ENCODE peak calls at places on chromosome 20, in eight cellular contexts. One of them, this sample, is unnamed.

GRCh38 chr20:49344975-49345374 is 67.1 kb upstream of the ZNFX1 start:
- DNase-seq in fibroblast of lung: peak; percentile 86
- DNase-seq in A673: peak; percentile 86
- DNase-seq in CD8-positive, alpha-beta memory T cell: no peak
- DNase-seq in Peyer's patch: no peak
- DNase-seq in thyroid gland: no peak
- DNase-seq in colonic mucosa: peak; percentile 21
- DNase-seq in neural progenitor cell: no peak
- DNase-seq in this sample: peak; percentile 91

GRCh38 chr20:2261105-2261504 is 34.7 kb upstream of the TGM3 start:
- DNase-seq in fibroblast of lung: no peak
- DNase-seq in A673: no peak
- DNase-seq in CD8-positive, alpha-beta memory T cell: no peak
- DNase-seq in Peyer's patch: no peak
- DNase-seq in thyroid gland: no peak
- DNase-seq in colonic mucosa: peak; percentile 89
- DNase-seq in neural progenitor cell: no peak
- DNase-seq in this sample: no peak

GRCh38 chr20:62887147-62887859 is 25.7 kb upstream of the TCFL5 start:
- DNase-seq in fibroblast of lung: peak; percentile 94
- DNase-seq in A673: peak; percentile 91
- DNase-seq in CD8-positive, alpha-beta memory T cell: peak; percentile 37
- DNase-seq in Peyer's patch: peak; percentile 34
- DNase-seq in thyroid gland: peak; percentile 67
- DNase-seq in colonic mucosa: peak; percentile 69
- DNase-seq in neural progenitor cell: no peak
- DNase-seq in this sample: peak; percentile 87

GRCh38 chr20:44748005-44748370 is 2.3 kb downstream of the KCNK15 start:
- DNase-seq in fibroblast of lung: peak; percentile 23
- DNase-seq in A673: peak; percentile 73
- DNase-seq in CD8-positive, alpha-beta memory T cell: no peak
- DNase-seq in Peyer's patch: no peak
- DNase-seq in thyroid gland: no peak
- DNase-seq in colonic mucosa: no peak
- DNase-seq in neural progenitor cell: no peak
- DNase-seq in this sample: no peak

GRCh38 chr20:462199-462991 is at the start of gene TBC1D20:
- DNase-seq in fibroblast of lung: peak; percentile 85
- DNase-seq in A673: peak; percentile 94
- DNase-seq in CD8-positive, alpha-beta memory T cell: peak; percentile 86
- DNase-seq in Peyer's patch: peak; percentile 79
- DNase-seq in thyroid gland: peak; percentile 85
- DNase-seq in colonic mucosa: peak; percentile 86
- DNase-seq in neural progenitor cell: peak; percentile 96
- DNase-seq in this sample: peak; percentile 89

GRCh38 chr20:1330075-1330830 is 1.3 kb upstream of the SDCBP2 start:
- DNase-seq in fibroblast of lung: no peak
- DNase-seq in A673: no peak
- DNase-seq in CD8-positive, alpha-beta memory T cell: peak; percentile 66
- DNase-seq in Peyer's patch: peak; percentile 43
- DNase-seq in thyroid gland: peak; percentile 47
- DNase-seq in colonic mucosa: peak; percentile 87
- DNase-seq in neural progenitor cell: no peak
- DNase-seq in this sample: no peak

GRCh38 chr20:63627129-63627699 is 313 bp upstream of the GMEB2 start:
- DNase-seq in fibroblast of lung: peak; percentile 94
- DNase-seq in A673: peak; percentile 96
- DNase-seq in CD8-positive, alpha-beta memory T cell: peak; percentile 98
- DNase-seq in Peyer's patch: peak; percentile 93
- DNase-seq in thyroid gland: peak; percentile 94
- DNase-seq in colonic mucosa: peak; percentile 95
- DNase-seq in neural progenitor cell: peak; percentile 99
- DNase-seq in this sample: peak; percentile 99

GRCh38 chr20:6101346-6101745 is 21.5 kb downstream of the FERMT1 start:
- DNase-seq in fibroblast of lung: no peak
- DNase-seq in A673: no peak
- DNase-seq in CD8-positive, alpha-beta memory T cell: no peak
- DNase-seq in Peyer's patch: no peak
- DNase-seq in thyroid gland: no peak
- DNase-seq in colonic mucosa: no peak
- DNase-seq in neural progenitor cell: no peak
- DNase-seq in this sample: no peak

GRCh38 chr20:17964073-17964472 is 4.5 kb downstream of the SNX5 start:
- DNase-seq in fibroblast of lung: no peak
- DNase-seq in A673: no peak
- DNase-seq in CD8-positive, alpha-beta memory T cell: no peak
- DNase-seq in Peyer's patch: no peak
- DNase-seq in thyroid gland: no peak
- DNase-seq in colonic mucosa: no peak
- DNase-seq in neural progenitor cell: no peak
- DNase-seq in this sample: no peak

GRCh38 chr20:17966432-17967312 is 1.9 kb downstream of the SNX5 start:
- DNase-seq in fibroblast of lung: peak; percentile 63
- DNase-seq in A673: no peak
- DNase-seq in CD8-positive, alpha-beta memory T cell: peak; percentile 50
- DNase-seq in Peyer's patch: no peak
- DNase-seq in thyroid gland: no peak
- DNase-seq in colonic mucosa: no peak
- DNase-seq in neural progenitor cell: no peak
- DNase-seq in this sample: peak; percentile 50

GRCh38 chr20:17965042-17965697 is 3.4 kb downstream of the SNX5 start:
- DNase-seq in fibroblast of lung: peak; percentile 35
- DNase-seq in A673: no peak
- DNase-seq in CD8-positive, alpha-beta memory T cell: no peak
- DNase-seq in Peyer's patch: no peak
- DNase-seq in thyroid gland: no peak
- DNase-seq in colonic mucosa: peak; percentile 56
- DNase-seq in neural progenitor cell: no peak
- DNase-seq in this sample: no peak

GRCh38 chr20:17963114-17963897 is 5.3 kb downstream of the SNX5 start:
- DNase-seq in fibroblast of lung: no peak
- DNase-seq in A673: no peak
- DNase-seq in CD8-positive, alpha-beta memory T cell: no peak
- DNase-seq in Peyer's patch: no peak
- DNase-seq in thyroid gland: no peak
- DNase-seq in colonic mucosa: no peak
- DNase-seq in neural progenitor cell: no peak
- DNase-seq in this sample: no peak

DNA sequence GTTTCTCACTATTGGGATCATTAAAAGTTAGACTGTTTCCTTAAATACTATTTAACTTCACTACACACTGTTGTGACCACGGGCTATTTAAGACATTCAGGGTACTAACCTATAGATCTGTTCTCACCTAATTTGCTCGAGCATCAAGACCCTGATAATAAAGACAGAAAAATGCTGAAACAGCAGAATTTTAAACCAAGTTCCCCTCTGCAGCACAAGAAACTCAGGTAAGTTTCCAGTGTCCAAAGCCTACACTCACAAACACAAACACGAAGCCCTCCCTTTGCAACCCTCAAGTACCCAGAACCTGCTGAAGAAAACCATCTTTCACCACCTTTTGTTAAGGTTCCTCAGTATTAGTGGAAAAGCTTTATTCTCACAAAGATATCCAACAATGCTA is 4.0 kb downstream of the SNX5 start:
- DNase-seq in fibroblast of lung: no peak
- DNase-seq in A673: no peak
- DNase-seq in CD8-positive, alpha-beta memory T cell: no peak
- DNase-seq in Peyer's patch: no peak
- DNase-seq in thyroid gland: no peak
- DNase-seq in colonic mucosa: no peak
- DNase-seq in neural progenitor cell: no peak
- DNase-seq in this sample: no peak
- H3K4me3 ChIP-seq in fibroblast of lung: no peak overlapping the region
- H3K4me3 ChIP-seq in A673: peak overlapping the region; percentile 75
- H3K4me3 ChIP-seq in CD8-positive, alpha-beta memory T cell: peak overlapping the region; percentile 95
- H3K4me3 ChIP-seq in Peyer's patch: no peak overlapping the region
- H3K4me3 ChIP-seq in thyroid gland: no peak overlapping the region
- H3K4me3 ChIP-seq in colonic mucosa: no peak overlapping the region
- H3K4me3 ChIP-seq in neural progenitor cell: peak overlapping the region; percentile 88
- H3K4me3 ChIP-seq in this sample: no peak overlapping the region

GRCh38 chr20:10710995-10711775 is 37.4 kb upstream of the JAG1 start:
- DNase-seq in fibroblast of lung: peak; percentile 32
- DNase-seq in A673: no peak
- DNase-seq in CD8-positive, alpha-beta memory T cell: no peak
- DNase-seq in Peyer's patch: no peak
- DNase-seq in thyroid gland: no peak
- DNase-seq in colonic mucosa: no peak
- DNase-seq in neural progenitor cell: no peak
- DNase-seq in this sample: no peak

GRCh38 chr20:10715035-10715434 is 41.2 kb upstream of the JAG1 start:
- DNase-seq in fibroblast of lung: peak; percentile 73
- DNase-seq in A673: no peak
- DNase-seq in CD8-positive, alpha-beta memory T cell: no peak
- DNase-seq in Peyer's patch: no peak
- DNase-seq in thyroid gland: no peak
- DNase-seq in colonic mucosa: no peak
- DNase-seq in neural progenitor cell: no peak
- DNase-seq in this sample: no peak

GRCh38 chr20:10711903-10712373 is 38.1 kb upstream of the JAG1 start:
- DNase-seq in fibroblast of lung: no peak
- DNase-seq in A673: no peak
- DNase-seq in CD8-positive, alpha-beta memory T cell: no peak
- DNase-seq in Peyer's patch: no peak
- DNase-seq in thyroid gland: no peak
- DNase-seq in colonic mucosa: no peak
- DNase-seq in neural progenitor cell: no peak
- DNase-seq in this sample: no peak

GRCh38 chr20:10714236-10714975 is 40.6 kb upstream of the JAG1 start:
- DNase-seq in fibroblast of lung: peak; percentile 14
- DNase-seq in A673: no peak
- DNase-seq in CD8-positive, alpha-beta memory T cell: no peak
- DNase-seq in Peyer's patch: no peak
- DNase-seq in thyroid gland: no peak
- DNase-seq in colonic mucosa: no peak
- DNase-seq in neural progenitor cell: no peak
- DNase-seq in this sample: no peak

DNA sequence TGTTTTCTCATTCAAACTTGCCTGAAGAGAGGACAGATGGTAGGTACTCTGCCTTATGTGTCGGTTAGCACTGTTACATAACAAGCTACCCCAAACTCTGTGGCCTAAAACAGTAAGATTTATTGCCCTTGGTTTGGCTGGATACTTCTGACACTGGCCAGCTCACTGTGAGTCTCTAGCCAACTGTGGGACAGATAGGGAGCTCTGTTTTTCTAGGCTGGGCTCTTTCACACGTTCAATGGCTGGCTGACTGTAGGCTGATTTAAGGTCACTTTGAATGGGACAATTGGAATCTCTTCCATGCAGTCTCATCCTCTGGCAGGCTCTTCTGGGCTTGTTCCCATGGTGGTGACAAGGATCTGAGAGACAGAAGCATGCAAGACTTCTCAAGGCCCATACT is 39.4 kb upstream of the JAG1 start:
- DNase-seq in fibroblast of lung: no peak
- DNase-seq in A673: no peak
- DNase-seq in CD8-positive, alpha-beta memory T cell: no peak
- DNase-seq in Peyer's patch: no peak
- DNase-seq in thyroid gland: no peak
- DNase-seq in colonic mucosa: no peak
- DNase-seq in neural progenitor cell: no peak
- DNase-seq in this sample: no peak
- H3K4me1 ChIP-seq in fibroblast of lung: no peaks in the 10 kb centered on the region
- H3K4me1 ChIP-seq in A673: peaks cover 22% of the 10 kb centered on the region
- H3K4me1 ChIP-seq in CD8-positive, alpha-beta memory T cell: no peaks in the 10 kb centered on the region
- H3K4me1 ChIP-seq in Peyer's patch: peaks cover 14% of the 10 kb centered on the region
- H3K4me1 ChIP-seq in thyroid gland: no peaks in the 10 kb centered on the region
- H3K4me1 ChIP-seq in colonic mucosa: no peaks in the 10 kb centered on the region
- H3K4me1 ChIP-seq in neural progenitor cell: peaks cover 25% of the 10 kb centered on the region
- H3K4me1 ChIP-seq in this sample: no peaks in the 10 kb centered on the region

DNA sequence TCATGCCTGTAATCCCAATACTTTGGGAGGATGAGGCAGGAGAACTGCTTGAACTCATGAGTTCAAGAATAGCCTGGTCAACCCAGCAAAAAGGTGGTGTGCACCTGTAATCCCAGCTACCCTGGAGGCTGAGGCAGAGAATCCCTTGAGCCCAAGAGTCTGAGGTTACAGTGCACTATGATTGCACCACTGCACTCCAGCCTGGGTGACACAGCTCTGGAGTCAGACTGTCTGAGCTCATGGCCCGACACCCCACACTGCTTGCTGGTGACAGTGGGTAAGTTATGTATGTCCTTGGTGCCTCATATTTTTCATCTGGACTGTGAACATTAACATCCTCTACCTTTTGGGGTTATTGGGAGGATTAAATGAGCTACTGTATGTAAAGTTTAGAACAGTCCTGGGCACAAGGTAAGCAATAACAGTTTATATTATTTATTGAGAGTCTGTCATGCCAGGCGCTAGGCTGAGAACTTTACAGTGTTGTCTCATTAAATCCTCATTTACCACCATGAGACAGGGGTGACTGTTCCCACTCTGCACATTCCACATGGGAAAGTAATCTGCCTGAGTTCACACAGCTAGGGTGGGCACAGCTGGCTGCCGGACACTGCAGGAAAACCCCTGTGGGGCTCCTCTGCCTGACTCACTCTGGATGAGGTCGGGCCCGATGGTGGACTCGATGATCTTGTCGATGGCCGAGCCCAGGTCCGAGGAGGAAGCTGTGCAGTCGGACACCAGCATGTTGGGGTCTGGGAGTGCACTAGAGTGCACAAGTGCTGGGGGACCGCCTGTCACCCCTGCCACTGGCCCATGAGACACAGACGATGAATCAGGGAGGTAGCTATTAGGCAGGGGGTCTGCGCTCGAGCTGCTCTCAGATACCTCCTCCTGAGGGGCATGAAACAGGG is 2.9 kb downstream of the ZNF335 start:
- DNase-seq in fibroblast of lung: no peak
- DNase-seq in A673: no peak
- DNase-seq in CD8-positive, alpha-beta memory T cell: no peak
- DNase-seq in Peyer's patch: no peak
- DNase-seq in thyroid gland: no peak
- DNase-seq in colonic mucosa: no peak
- DNase-seq in neural progenitor cell: no peak
- DNase-seq in this sample: no peak
- H3K4me3 ChIP-seq in fibroblast of lung: no peak overlapping the region
- H3K4me3 ChIP-seq in A673: no peak overlapping the region
- H3K4me3 ChIP-seq in CD8-positive, alpha-beta memory T cell: no peak overlapping the region
- H3K4me3 ChIP-seq in Peyer's patch: no peak overlapping the region
- H3K4me3 ChIP-seq in thyroid gland: no peak overlapping the region
- H3K4me3 ChIP-seq in colonic mucosa: no peak overlapping the region
- H3K4me3 ChIP-seq in neural progenitor cell: no peak overlapping the region
- H3K4me3 ChIP-seq in this sample: no peak overlapping the region

DNA sequence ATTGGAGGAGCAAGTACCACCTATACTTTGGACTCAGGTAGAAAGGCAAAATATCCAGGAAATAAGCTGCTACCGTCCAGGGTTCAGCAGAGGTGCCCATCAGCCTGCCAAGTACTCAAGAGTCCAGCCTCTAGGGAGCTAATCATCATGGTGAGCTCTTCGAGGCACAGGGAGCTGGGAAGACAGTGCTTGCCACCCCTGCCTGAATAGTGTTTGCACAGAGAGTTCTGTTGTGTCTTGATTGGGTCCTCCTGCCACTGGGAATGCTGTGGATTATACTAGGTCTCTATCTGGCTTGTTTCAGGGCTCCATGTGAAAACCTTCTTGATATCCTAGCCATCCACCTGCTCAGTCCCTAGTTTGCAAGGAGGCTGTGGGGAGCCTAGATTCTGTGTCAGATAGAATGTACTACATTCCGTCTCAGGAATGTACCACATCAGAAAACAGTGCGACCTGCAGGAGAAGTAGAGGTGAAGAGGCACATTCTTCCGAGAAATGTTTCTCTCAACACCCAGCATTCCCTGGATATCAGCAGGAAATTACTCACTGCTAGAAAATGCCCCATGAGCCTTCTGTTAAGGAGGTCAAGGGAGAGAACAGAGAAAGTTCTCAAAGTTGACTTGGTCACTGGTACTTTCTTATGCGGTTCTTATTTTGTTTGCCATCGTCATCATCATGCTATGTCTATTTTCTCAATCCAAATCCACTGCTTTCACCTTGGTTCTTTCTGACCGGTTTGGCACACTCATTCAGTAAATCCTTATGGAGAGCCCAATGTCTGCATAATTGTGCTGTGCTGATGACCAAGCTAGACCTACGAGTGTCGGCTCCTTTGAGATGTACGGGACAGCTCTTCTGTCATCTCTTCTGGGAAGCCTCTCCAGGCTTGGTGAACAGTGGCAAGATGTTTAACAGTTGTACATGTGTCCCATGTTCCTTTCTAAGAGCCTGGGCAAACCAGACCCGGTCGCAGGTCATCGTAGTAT is 30.7 kb downstream of the PTPN1 start:
- DNase-seq in fibroblast of lung: peak; percentile 79
- DNase-seq in A673: no peak
- DNase-seq in CD8-positive, alpha-beta memory T cell: no peak
- DNase-seq in Peyer's patch: no peak
- DNase-seq in thyroid gland: no peak
- DNase-seq in colonic mucosa: no peak
- DNase-seq in neural progenitor cell: no peak
- DNase-seq in this sample: no peak
- H3K4me1 ChIP-seq in fibroblast of lung: peaks cover 25% of the 10 kb centered on the region
- H3K4me1 ChIP-seq in A673: peaks cover 4% of the 10 kb centered on the region
- H3K4me1 ChIP-seq in CD8-positive, alpha-beta memory T cell: peaks cover 60% of the 10 kb centered on the region
- H3K4me1 ChIP-seq in Peyer's patch: peaks cover 32% of the 10 kb centered on the region
- H3K4me1 ChIP-seq in thyroid gland: peaks cover 60% of the 10 kb centered on the region
- H3K4me1 ChIP-seq in colonic mucosa: no peaks in the 10 kb centered on the region
- H3K4me1 ChIP-seq in neural progenitor cell: peaks cover 9% of the 10 kb centered on the region
- H3K4me1 ChIP-seq in this sample: peaks cover 8% of the 10 kb centered on the region

This sample was measured in SJCRH30.